ENCODE peak calls at places on chromosomes 4 and X, in ten cellular contexts. One of them, this sample, is unnamed.

GRCh38 chr4:147580396-147580795 is 36.8 kb upstream of the TMEM184C start:
- DNase-seq in activated naive CD8-positive, alpha-beta T cell treated with anti-CD3 and anti-CD28 coated beads, Interleukin-2, amount 50 U/mL, for 24 hours: no peak
- DNase-seq in pulmonary artery endothelial cell: no peak
- DNase-seq in WTC11: no peak
- DNase-seq in ureter: no peak
- DNase-seq in left lung: no peak
- DNase-seq in RWPE1: no peak
- DNase-seq in small intestine: no peak
- DNase-seq in germinal center: no peak
- DNase-seq in T1000: no peak
- DNase-seq in this sample: no peak

GRCh38 chrX:73962948-73963347 is 341.0 kb upstream of the ZCCHC13 start:
- DNase-seq in activated naive CD8-positive, alpha-beta T cell treated with anti-CD3 and anti-CD28 coated beads, Interleukin-2, amount 50 U/mL, for 24 hours: no peak
- DNase-seq in pulmonary artery endothelial cell: no peak
- DNase-seq in WTC11: no peak
- DNase-seq in ureter: no peak
- DNase-seq in left lung: no peak
- DNase-seq in RWPE1: no peak
- DNase-seq in small intestine: no peak
- DNase-seq in germinal center: no peak
- DNase-seq in T1000: no peak
- DNase-seq in this sample: no peak

GRCh38 chr4:161247831-161248230 is 916.0 kb downstream of the FSTL5 start:
- DNase-seq in activated naive CD8-positive, alpha-beta T cell treated with anti-CD3 and anti-CD28 coated beads, Interleukin-2, amount 50 U/mL, for 24 hours: no peak
- DNase-seq in pulmonary artery endothelial cell: no peak
- DNase-seq in WTC11: no peak
- DNase-seq in ureter: no peak
- DNase-seq in left lung: no peak
- DNase-seq in RWPE1: no peak
- DNase-seq in small intestine: no peak
- DNase-seq in germinal center: no peak
- DNase-seq in T1000: no peak
- DNase-seq in this sample: no peak

GRCh38 chr4:15774020-15774420 is 4.1 kb upstream of the CD38 start:
- DNase-seq in activated naive CD8-positive, alpha-beta T cell treated with anti-CD3 and anti-CD28 coated beads, Interleukin-2, amount 50 U/mL, for 24 hours: no peak
- DNase-seq in pulmonary artery endothelial cell: no peak
- DNase-seq in WTC11: no peak
- DNase-seq in ureter: no peak
- DNase-seq in left lung: no peak
- DNase-seq in RWPE1: no peak
- DNase-seq in small intestine: peak; percentile 75
- DNase-seq in germinal center: no peak
- DNase-seq in T1000: no peak
- DNase-seq in this sample: no peak

GRCh38 chrX:129781134-129782014 is 1.6 kb downstream of the SASH3 start:
- DNase-seq in activated naive CD8-positive, alpha-beta T cell treated with anti-CD3 and anti-CD28 coated beads, Interleukin-2, amount 50 U/mL, for 24 hours: peak; percentile 74
- DNase-seq in pulmonary artery endothelial cell: no peak
- DNase-seq in WTC11: no peak
- DNase-seq in ureter: no peak
- DNase-seq in left lung: peak; percentile 88
- DNase-seq in RWPE1: no peak
- DNase-seq in small intestine: peak; percentile 49
- DNase-seq in germinal center: peak; percentile 71
- DNase-seq in T1000: no peak
- DNase-seq in this sample: peak; percentile 71

GRCh38 chr4:186676531-186677158 is 47.0 kb downstream of the FAT1 start:
- DNase-seq in activated naive CD8-positive, alpha-beta T cell treated with anti-CD3 and anti-CD28 coated beads, Interleukin-2, amount 50 U/mL, for 24 hours: no peak
- DNase-seq in pulmonary artery endothelial cell: no peak
- DNase-seq in WTC11: no peak
- DNase-seq in ureter: no peak
- DNase-seq in left lung: no peak
- DNase-seq in RWPE1: peak; percentile 31
- DNase-seq in small intestine: no peak
- DNase-seq in germinal center: no peak
- DNase-seq in T1000: no peak
- DNase-seq in this sample: no peak

GRCh38 chr4:38075370-38076152 is 115.4 kb downstream of the PTTG2 start:
- DNase-seq in activated naive CD8-positive, alpha-beta T cell treated with anti-CD3 and anti-CD28 coated beads, Interleukin-2, amount 50 U/mL, for 24 hours: no peak
- DNase-seq in pulmonary artery endothelial cell: no peak
- DNase-seq in WTC11: no peak
- DNase-seq in ureter: no peak
- DNase-seq in left lung: no peak
- DNase-seq in RWPE1: peak; percentile 25
- DNase-seq in small intestine: peak; percentile 46
- DNase-seq in germinal center: no peak
- DNase-seq in T1000: no peak
- DNase-seq in this sample: no peak

GRCh38 chr4:153733751-153734448 is 25.9 kb downstream of the RNF175 start:
- DNase-seq in activated naive CD8-positive, alpha-beta T cell treated with anti-CD3 and anti-CD28 coated beads, Interleukin-2, amount 50 U/mL, for 24 hours: no peak
- DNase-seq in pulmonary artery endothelial cell: no peak
- DNase-seq in WTC11: no peak
- DNase-seq in ureter: no peak
- DNase-seq in left lung: no peak
- DNase-seq in RWPE1: no peak
- DNase-seq in small intestine: no peak
- DNase-seq in germinal center: no peak
- DNase-seq in T1000: no peak
- DNase-seq in this sample: no peak

GRCh38 chr4:4532371-4532770 is 9.5 kb downstream of the STX18 start:
- DNase-seq in activated naive CD8-positive, alpha-beta T cell treated with anti-CD3 and anti-CD28 coated beads, Interleukin-2, amount 50 U/mL, for 24 hours: no peak
- DNase-seq in pulmonary artery endothelial cell: no peak
- DNase-seq in WTC11: no peak
- DNase-seq in ureter: no peak
- DNase-seq in left lung: no peak
- DNase-seq in RWPE1: no peak
- DNase-seq in small intestine: no peak
- DNase-seq in germinal center: no peak
- DNase-seq in T1000: no peak
- DNase-seq in this sample: no peak

GRCh38 chr4:109691411-109691920 is 11.8 kb downstream of the CASP6 start:
- DNase-seq in activated naive CD8-positive, alpha-beta T cell treated with anti-CD3 and anti-CD28 coated beads, Interleukin-2, amount 50 U/mL, for 24 hours: no peak
- DNase-seq in pulmonary artery endothelial cell: no peak
- DNase-seq in WTC11: no peak
- DNase-seq in ureter: no peak
- DNase-seq in left lung: no peak
- DNase-seq in RWPE1: no peak
- DNase-seq in small intestine: no peak
- DNase-seq in germinal center: no peak
- DNase-seq in T1000: no peak
- DNase-seq in this sample: no peak

GRCh38 chr4:122364700-122365404 is 14.0 kb upstream of the ADAD1 start:
- DNase-seq in activated naive CD8-positive, alpha-beta T cell treated with anti-CD3 and anti-CD28 coated beads, Interleukin-2, amount 50 U/mL, for 24 hours: no peak
- DNase-seq in pulmonary artery endothelial cell: no peak
- DNase-seq in WTC11: peak; percentile 56
- DNase-seq in ureter: no peak
- DNase-seq in left lung: no peak
- DNase-seq in RWPE1: no peak
- DNase-seq in small intestine: peak; percentile 6
- DNase-seq in germinal center: no peak
- DNase-seq in T1000: no peak
- DNase-seq in this sample: no peak

GRCh38 chrX:105323951-105324350 is 103.5 kb upstream of the TEX13A start:
- DNase-seq in activated naive CD8-positive, alpha-beta T cell treated with anti-CD3 and anti-CD28 coated beads, Interleukin-2, amount 50 U/mL, for 24 hours: no peak
- DNase-seq in pulmonary artery endothelial cell: no peak
- DNase-seq in WTC11: no peak
- DNase-seq in ureter: no peak
- DNase-seq in left lung: no peak
- DNase-seq in RWPE1: peak; percentile 72
- DNase-seq in small intestine: no peak
- DNase-seq in germinal center: no peak
- DNase-seq in T1000: peak; percentile 3
- DNase-seq in this sample: no peak

GRCh38 chrX:29617276-29617675 is 598.1 kb upstream of the MAGEB2 start:
- DNase-seq in activated naive CD8-positive, alpha-beta T cell treated with anti-CD3 and anti-CD28 coated beads, Interleukin-2, amount 50 U/mL, for 24 hours: no peak
- DNase-seq in pulmonary artery endothelial cell: no peak
- DNase-seq in WTC11: no peak
- DNase-seq in ureter: no peak
- DNase-seq in left lung: no peak
- DNase-seq in RWPE1: no peak
- DNase-seq in small intestine: no peak
- DNase-seq in germinal center: no peak
- DNase-seq in T1000: peak; percentile 1
- DNase-seq in this sample: no peak

GRCh38 chr4:26452565-26453531 is 37.4 kb downstream of the CCKAR start:
- DNase-seq in activated naive CD8-positive, alpha-beta T cell treated with anti-CD3 and anti-CD28 coated beads, Interleukin-2, amount 50 U/mL, for 24 hours: no peak
- DNase-seq in pulmonary artery endothelial cell: no peak
- DNase-seq in WTC11: peak; percentile 28
- DNase-seq in ureter: no peak
- DNase-seq in left lung: no peak
- DNase-seq in RWPE1: no peak
- DNase-seq in small intestine: peak; percentile 8
- DNase-seq in germinal center: no peak
- DNase-seq in T1000: no peak
- DNase-seq in this sample: no peak

This sample was measured in stimulated activated naive CD4-positive, alpha-beta T cell.